ENCODE peak calls at places on chromosomes 2 and 18, in four cellular contexts. F, Y, V and L are unnamed samples.

GRCh38 chr2:166179201-166179600 is 51.4 kb upstream of the SCN1A start:
- DNase-seq in V (no peak), Y (no peak), F (no peak), L (no peak)

GRCh38 chr2:102138331-102138730 is 4.2 kb upstream of the IL1R1 start:
- DNase-seq in Y (no peak), F (no peak), V (no peak), L (no peak)

GRCh38 chr2:238821391-238821790 is 26.5 kb upstream of the TWIST2 start:
- DNase-seq in V (no peak), Y (peak), F (no peak), L (peak)

GRCh38 chr2:51003345-51004192 is 28.4 kb downstream of the NRXN1 start:
- DNase-seq in F (no peak), Y (no peak), V (no peak), L (no peak)

GRCh38 chr2:46179037-46179621 is 118.1 kb upstream of the EPAS1 start:
- DNase-seq in Y (peak), F (peak), V (peak), L (no peak)

GRCh38 chr2:98508690-98509054 is 64.0 kb downstream of the INPP4A start:
- DNase-seq in Y (peak), F (no peak), V (peak), L (no peak)

GRCh38 chr2:176582990-176583481 is 313.8 kb downstream of the MTX2 start:
- DNase-seq in F (no peak), V (peak), Y (peak), L (peak)

GRCh38 chr2:10397297-10397875 is 50.7 kb downstream of the ODC1 start:
- DNase-seq in V (no peak), F (no peak), Y (no peak), L (no peak)

GRCh38 chr2:217797170-217797569 is 205.6 kb downstream of the TNS1 start:
- DNase-seq in Y (peak), F (no peak), V (no peak), L (no peak)

GRCh38 chr2:12341919-12342318 is 374.8 kb upstream of the TRIB2 start:
- DNase-seq in V (peak), F (no peak), Y (no peak), L (no peak)

GRCh38 chr2:54771166-54771565 is 47.7 kb downstream of the EML6 start:
- DNase-seq in V (no peak), Y (no peak), F (no peak), L (no peak)

GRCh38 chr2:71596011-71596410 is 142.7 kb downstream of the DYSF start:
- DNase-seq in Y (no peak), V (no peak), F (no peak), L (no peak)

GRCh38 chr2:239985356-239985755 is 39.8 kb downstream of the NDUFA10 start:
- DNase-seq in Y (no peak), V (no peak), F (no peak), L (no peak)

GRCh38 chr2:169637620-169638019 is 53.5 kb downstream of the PPIG start:
- DNase-seq in Y (no peak), F (no peak), V (no peak), L (no peak)

GRCh38 chr2:120060088-120060623 is 47.3 kb downstream of the EPB41L5 start:
- DNase-seq in F (no peak), V (no peak), Y (no peak), L (no peak)

GRCh38 chr18:58321986-58322385 is 278.0 kb downstream of the NEDD4L start:
- DNase-seq in V (peak), Y (peak), F (peak), L (peak)

GRCh38 chr18:24014986-24015896 is 687 bp downstream of the TTC39C start:
- DNase-seq in F (no peak), V (no peak), Y (peak), L (peak)

GRCh38 chr18:74596959-74597661 is 560 bp upstream of the ZNF407 start:
- DNase-seq in F (peak), Y (peak), V (peak), L (peak)

GRCh38 chr18:7684357-7684756 is 117.2 kb downstream of the PTPRM start:
- DNase-seq in V (no peak), Y (no peak), F (no peak), L (no peak)

GRCh38 chr2:184756885-184757284 is 158.6 kb downstream of the ZNF804A start:
- DNase-seq in F (no peak), V (no peak), Y (no peak), L (no peak)

GRCh38 chr2:73263540-73264331 is 20.5 kb downstream of the FBXO41 start:
- DNase-seq in V (no peak), Y (no peak), F (no peak), L (no peak)